ENCODE peak calls at places on chromosomes 2 and 18, in five cellular contexts. G is vagina, O is stomach, E is colonic mucosa, W is tibial artery. P is an unnamed sample. For H3K36me3, the result is how much of the 10 kb centered on the place peaks cover.

GRCh38 chr2:132478669-132479068 is 62.1 kb downstream of the GPR39 start:
- DNase-seq in W (no peak), G (no peak), E (no peak), O (no peak), P (no peak)

GRCh38 chr2:279956-280654 is 7.8 kb downstream of the ALKAL2 start:
- DNase-seq in G (peak), O (no peak), W (no peak), E (no peak), P (no peak)

GRCh38 chr2:190678444-190679162 is 29.7 kb downstream of the NAB1 start:
- DNase-seq in G (no peak), W (no peak), E (no peak), O (no peak), P (no peak)

GRCh38 chr2:128064353-128064752 is 26.6 kb upstream of the UGGT1 start:
- DNase-seq in W (no peak), O (no peak), E (no peak), G (no peak), P (no peak)

GRCh38 chr2:232571026-232571474 is 20.6 kb downstream of the EIF4E2 start:
- DNase-seq in O (no peak), E (no peak), W (no peak), G (no peak), P (no peak)

GRCh38 chr2:3605013-3605961 is 10.4 kb downstream of the COLEC11 start:
- DNase-seq in E (peak), O (no peak), G (peak), W (no peak), P (no peak)

GRCh38 chr2:237540223-237540775 is 26.1 kb upstream of the PRLH start:
- DNase-seq in E (no peak), O (peak), W (no peak), G (no peak), P (no peak)

GRCh38 chr2:38030590-38031326 is 45.2 kb downstream of the CYP1B1 start:
- DNase-seq in W (no peak), O (no peak), G (no peak), E (no peak), P (no peak)

GRCh38 chr2:69575926-69576325 is 67.6 kb downstream of the AAK1 start:
- DNase-seq in W (no peak), O (no peak), E (no peak), G (no peak), P (no peak)

GRCh38 chr2:210617732-210618330 is 61.4 kb downstream of the CPS1 start:
- DNase-seq in E (peak), O (no peak), G (no peak), W (no peak), P (no peak)

GRCh38 chr2:111239107-111239506 is 118.4 kb downstream of the BCL2L11 start:
- DNase-seq in E (no peak), W (no peak), O (no peak), G (no peak), P (no peak)

GRCh38 chr2:117855886-117856285 is 41.4 kb downstream of the DDX18 start:
- DNase-seq in G (no peak), E (no peak), W (no peak), O (no peak), P (no peak)

GRCh38 chr2:180790891-180791290 is 189.5 kb upstream of the UBE2E3 start:
- DNase-seq in W (no peak), E (no peak), O (no peak), G (no peak), P (no peak)

GRCh38 chr18:32379891-32380290 is 90.8 kb downstream of the GAREM1 start:
- DNase-seq in W (no peak), E (no peak), G (no peak), O (no peak), P (no peak)

GRCh38 chr2:222899413-222900181 is 38.8 kb downstream of the ACSL3 start:
- DNase-seq in W (no peak), G (no peak), E (no peak), O (no peak), P (no peak)

GRCh38 chr2:101753720-101754490 is 56.4 kb downstream of the MAP4K4 start:
- DNase-seq in G (no peak), E (no peak), O (no peak), W (no peak), P (no peak)

GRCh38 chr2:98952971-98953370 is 16.9 kb upstream of the CRACDL start:
- DNase-seq in E (no peak), W (no peak), G (no peak), O (no peak), P (no peak)

GRCh38 chr2:206481056-206481455 is 37.7 kb downstream of the ADAM23 start:
- DNase-seq in W (no peak), E (no peak), G (no peak), O (no peak), P (no peak)

GRCh38 chr2:206478340-206478739 is 35.0 kb downstream of the ADAM23 start:
- DNase-seq in W (no peak), E (no peak), O (no peak), G (no peak), P (no peak)

GRCh38 chr2:206480620-206481019 is 37.3 kb downstream of the ADAM23 start:
- DNase-seq in O (no peak), E (no peak), W (no peak), G (no peak), P (no peak)

GRCh38 chr2:206482123-206482522 is 38.8 kb downstream of the ADAM23 start:
- DNase-seq in W (no peak), G (no peak), E (no peak), O (no peak), P (no peak)

GRCh38 chr2:206480161-206480560 is 36.8 kb downstream of the ADAM23 start:
- DNase-seq in O (no peak), W (no peak), E (no peak), G (no peak), P (no peak)
- H3K27ac ChIP-seq in O (no peak), W (no peak), E (no peak), G (no peak), P (no peak)

DNA sequence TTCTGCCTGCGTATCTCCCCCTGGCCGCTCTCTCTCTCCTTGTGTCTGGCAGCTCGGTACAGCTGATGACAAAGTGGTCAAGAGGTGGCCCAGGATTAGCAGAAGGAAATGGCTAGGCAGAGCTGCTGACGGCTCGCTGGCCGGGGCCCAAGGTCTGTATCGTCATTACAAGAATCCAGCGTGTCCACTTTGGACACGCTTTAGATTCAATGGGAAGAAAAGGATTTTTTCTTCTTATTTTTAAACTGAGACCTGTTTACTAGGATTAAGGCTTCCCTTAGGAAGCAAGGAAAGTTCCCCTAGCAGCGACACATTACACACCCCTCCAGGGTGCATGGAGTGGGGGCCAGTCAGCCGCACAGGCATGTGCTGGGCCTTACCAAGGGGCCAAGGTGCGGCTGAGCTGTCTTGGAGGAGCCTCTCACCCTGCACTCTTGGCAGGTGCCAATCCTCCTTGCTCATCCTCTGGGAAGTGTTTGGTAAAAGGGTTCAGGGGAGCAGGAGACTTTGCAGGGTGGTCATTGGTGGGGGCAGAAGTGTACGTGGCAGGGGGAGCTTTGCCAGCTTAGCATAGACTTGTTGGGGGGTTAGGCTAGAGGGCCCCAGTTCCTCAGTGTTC is 76.8 kb downstream of the POLR1A start:
- DNase-seq in E (no peak), O (no peak), G (no peak), W (peak), P (no peak)
- H3K36me3 ChIP-seq in E (under half), O (half or more), G (under half), W (half or more), P (half or more)

GRCh38 chr2:169735623-169736022 is 2.0 kb downstream of the KLHL23 start:
- DNase-seq in G (no peak), E (no peak), W (no peak), O (no peak), P (no peak)

GRCh38 chr2:169732075-169732474 is 1.6 kb upstream of the KLHL23 start:
- DNase-seq in E (no peak), W (no peak), O (no peak), G (no peak), P (no peak)

GRCh38 chr2:169736902-169737301 is 3.3 kb downstream of the KLHL23 start:
- DNase-seq in E (no peak), G (no peak), O (no peak), W (no peak), P (no peak)

GRCh38 chr2:169732583-169733358 is 861 bp upstream of the KLHL23 start:
- DNase-seq in G (no peak), W (no peak), E (no peak), O (no peak), P (no peak)

DNA sequence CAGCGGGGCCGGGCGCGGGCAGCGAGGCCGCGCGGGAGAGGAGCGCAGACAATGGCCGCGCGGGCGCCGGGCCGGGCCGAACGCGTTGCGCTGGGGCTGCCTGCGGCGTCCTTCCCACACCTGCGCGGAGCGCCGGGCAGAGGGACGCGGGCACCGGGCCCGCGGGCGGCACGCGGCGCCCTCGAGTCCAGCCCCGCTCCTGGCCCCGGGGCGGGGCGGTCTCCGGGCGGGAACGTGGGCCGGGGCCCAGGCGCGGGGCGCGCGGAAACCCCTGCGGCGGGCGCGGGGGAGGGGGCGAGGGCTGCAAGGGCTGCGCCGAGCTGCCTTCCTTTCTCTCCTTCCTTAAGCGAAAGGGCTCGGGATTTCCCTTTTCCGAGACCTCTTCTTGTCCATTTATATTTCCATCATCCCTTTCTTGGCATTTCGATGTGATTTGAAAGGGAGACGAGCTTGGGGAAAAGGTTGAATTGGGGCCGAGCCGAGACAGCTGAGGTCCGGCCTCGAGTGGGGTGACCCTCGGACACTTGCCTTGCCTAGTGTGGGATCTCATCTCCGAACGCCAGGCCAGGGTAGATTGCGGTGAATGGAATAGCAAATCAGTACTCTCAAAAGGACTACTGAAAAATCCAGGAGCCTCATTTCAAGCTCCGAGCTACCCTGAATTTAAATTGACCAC is 678 bp downstream of the KLHL23 start:
- DNase-seq in G (no peak), O (peak), W (no peak), E (peak), P (no peak)
- H3K27ac ChIP-seq in G (peak), O (no peak), W (peak), E (no peak), P (no peak)

DNA sequence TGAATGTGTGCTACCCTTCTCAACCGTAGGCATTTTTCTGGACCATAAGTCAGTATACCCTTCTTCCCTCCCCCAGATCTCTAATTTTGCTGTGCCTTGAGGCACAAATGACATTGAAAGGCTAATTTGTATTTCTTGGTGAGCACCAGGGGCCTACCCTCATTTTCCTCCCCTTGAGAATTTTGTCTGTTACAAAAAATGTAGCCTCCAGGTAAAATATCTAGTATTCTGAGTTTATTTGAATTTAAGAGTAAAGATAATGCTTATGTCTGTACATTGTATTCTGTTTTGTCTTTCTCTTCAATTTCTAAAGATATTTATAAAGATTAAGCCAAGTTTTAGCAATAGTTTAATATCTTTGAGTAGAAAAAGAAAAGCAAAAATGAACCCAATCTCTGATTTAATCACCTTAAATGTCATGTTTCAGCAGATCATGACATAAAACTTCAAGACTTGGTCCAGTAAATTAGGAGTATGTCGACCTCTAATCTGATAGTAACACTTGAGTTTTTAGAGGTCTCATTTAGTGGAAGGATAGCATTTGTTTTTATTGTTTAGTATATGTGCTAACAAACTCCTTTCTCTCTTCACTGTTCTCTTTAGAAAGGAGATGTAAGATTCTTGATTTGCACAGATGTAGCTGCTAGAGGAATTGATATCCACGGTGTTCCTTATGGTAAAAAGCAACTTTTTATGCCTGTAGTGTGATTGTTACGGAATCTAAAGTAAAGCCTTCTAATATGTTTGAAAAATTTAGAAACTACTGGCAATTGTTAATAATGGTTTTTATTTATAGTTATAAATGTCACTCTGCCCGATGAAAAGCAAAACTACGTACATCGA is 36.4 kb downstream of the DDX1 start:
- DNase-seq in W (no peak), G (no peak), O (no peak), E (no peak), P (no peak)
- H3K36me3 ChIP-seq in W (half or more), G (under half), O (half or more), E (under half), P (under half)

GRCh38 chr2:42904576-42904876 is 112.1 kb upstream of the HAAO start:
- DNase-seq in W (no peak), O (no peak), G (no peak), E (no peak), P (no peak)

GRCh38 chr2:42906557-42907380 is 114.4 kb upstream of the HAAO start:
- DNase-seq in E (peak), G (no peak), O (peak), W (peak), P (no peak)

GRCh38 chr2:42903821-42904575 is 111.6 kb upstream of the HAAO start:
- DNase-seq in G (no peak), W (no peak), O (no peak), E (no peak), P (no peak)

GRCh38 chr2:42906115-42906556 is 113.8 kb upstream of the HAAO start:
- DNase-seq in G (no peak), E (no peak), W (no peak), O (no peak), P (no peak)

GRCh38 chr2:42905341-42906114 is 113.1 kb upstream of the HAAO start:
- DNase-seq in E (no peak), G (no peak), O (no peak), W (no peak), P (no peak)
- H3K27ac ChIP-seq in E (peak), G (peak), O (peak), W (peak), P (peak)

GRCh38 chr2:221569342-221570278 is 2.5 kb downstream of the EPHA4 start:
- DNase-seq in W (no peak), E (no peak), O (no peak), G (no peak), P (no peak)
- H3K36me3 ChIP-seq in W (under half), E (under half), O (under half), G (under half), P (under half)

DNA sequence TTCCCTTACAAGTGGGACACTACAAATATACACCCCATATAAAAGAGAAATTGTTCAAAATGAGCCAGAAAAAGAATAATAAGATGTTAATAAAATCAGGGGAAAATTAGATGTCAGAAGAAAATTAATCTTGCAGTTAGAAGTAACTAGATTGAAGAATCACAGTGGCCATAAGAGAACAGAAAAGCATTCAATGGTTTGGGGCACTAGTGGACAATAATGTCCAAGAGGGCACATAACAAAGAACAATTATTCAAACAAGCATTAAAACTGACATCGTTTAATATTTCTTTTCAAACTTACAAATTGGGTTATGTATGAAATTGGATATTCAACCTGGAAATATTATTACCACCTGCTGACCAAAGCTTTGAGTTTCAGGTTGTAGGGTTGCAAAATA is 12.9 kb downstream of the TCF4 start:
- DNase-seq in G (no peak), O (no peak), E (no peak), W (no peak), P (no peak)
- H3K27ac ChIP-seq in G (no peak), O (no peak), E (no peak), W (no peak), P (no peak)

P was measured in thoracic aorta.